ENCODE peak calls at places on chromosomes 12 and 14, in eight cellular contexts. D is fibroblast of mammary gland; B is suprapubic skin; E is CD8-positive, alpha-beta T cell; A is pancreas; U is MM.1S; L is GM06990; X is left ventricle myocardium inferior. R is an unnamed sample.

GRCh38 chr12:105492591-105492990 is 162.1 kb downstream of the C12orf75 start:
- DNase-seq in D (peak), B (no peak), E (no peak), A (no peak), U (no peak), L (no peak), X (no peak), R (no peak)

GRCh38 chr12:64034901-64035576 is 187.1 kb downstream of the KICS2 start:
- DNase-seq in D (no peak), B (no peak), E (no peak), A (no peak), U (peak), L (no peak), X (no peak), R (no peak)

GRCh38 chr12:122865268-122866231 is 30.3 kb downstream of the HIP1R start:
- DNase-seq in D (no peak), B (peak), E (no peak), A (peak), U (no peak), L (no peak), X (peak), R (peak)

GRCh38 chr14:59274991-59275391 is 86.5 kb downstream of the DAAM1 start:
- DNase-seq in D (no peak), B (no peak), E (no peak), A (no peak), U (no peak), L (peak), X (peak), R (no peak)

GRCh38 chr12:42407306-42407705 is 81.3 kb downstream of the PPHLN1 start:
- DNase-seq in D (peak), B (no peak), E (no peak), A (no peak), U (no peak), L (no peak), X (no peak), R (no peak)

GRCh38 chr12:59929091-59929490 is 333.3 kb downstream of the SLC16A7 start:
- DNase-seq in D (peak), B (no peak), E (no peak), A (no peak), U (no peak), L (no peak), X (no peak), R (peak)

GRCh38 chr12:29725587-29726320 is 58.0 kb downstream of the TMTC1 start:
- DNase-seq in D (peak), B (no peak), E (no peak), A (no peak), U (no peak), L (peak), X (peak), R (no peak)

GRCh38 chr12:53725824-53726223 is 1.4 kb downstream of the CALCOCO1 start:
- DNase-seq in D (no peak), B (no peak), E (no peak), A (no peak), U (no peak), L (no peak), X (no peak), R (no peak)

GRCh38 chr12:6049992-6050391 is 74.5 kb downstream of the VWF start:
- DNase-seq in D (no peak), B (no peak), E (no peak), A (no peak), U (no peak), L (no peak), X (no peak), R (no peak)

GRCh38 chr14:89486961-89487360 is 69.9 kb upstream of the FOXN3 start:
- DNase-seq in D (no peak), B (no peak), E (no peak), A (no peak), U (no peak), L (no peak), X (no peak), R (no peak)

GRCh38 chr12:95703986-95704385 is 86.6 kb downstream of the NTN4 start:
- DNase-seq in D (no peak), B (no peak), E (no peak), A (no peak), U (no peak), L (no peak), X (no peak), R (no peak)

GRCh38 chr14:94827711-94828505 is 58.0 kb upstream of the GSC start:
- DNase-seq in D (no peak), B (no peak), E (no peak), A (no peak), U (no peak), L (no peak), X (peak), R (no peak)

GRCh38 chr14:53969326-53969725 is 12.7 kb upstream of the BMP4 start:
- DNase-seq in D (no peak), B (no peak), E (no peak), A (no peak), U (no peak), L (no peak), X (no peak), R (no peak)

GRCh38 chr14:81406863-81407262 is 6.7 kb upstream of the STON2 start:
- DNase-seq in D (peak), B (no peak), E (no peak), A (no peak), U (no peak), L (no peak), X (no peak), R (no peak)

GRCh38 chr12:132833341-132833740 is 4.7 kb upstream of the GOLGA3 start:
- DNase-seq in D (no peak), B (no peak), E (no peak), A (no peak), U (no peak), L (no peak), X (no peak), R (no peak)

GRCh38 chr12:89514751-89515150 is 9.8 kb downstream of the GALNT4 start:
- DNase-seq in D (no peak), B (no peak), E (no peak), A (no peak), U (peak), L (no peak), X (no peak), R (no peak)

GRCh38 chr14:103334644-103335603 is 887 bp downstream of the EIF5 start:
- DNase-seq in D (peak), B (peak), E (peak), A (peak), U (peak), L (peak), X (peak), R (peak)

GRCh38 chr14:64761441-64762043 is 57.3 kb downstream of the PLEKHG3 start:
- DNase-seq in D (peak), B (no peak), E (no peak), A (no peak), U (no peak), L (no peak), X (no peak), R (peak)

GRCh38 chr12:8946733-8947132 is 2.7 kb downstream of the M6PR start:
- DNase-seq in D (no peak), B (no peak), E (no peak), A (no peak), U (no peak), L (no peak), X (no peak), R (no peak)

GRCh38 chr14:43043851-43044250 is 1437.2 kb downstream of the LRFN5 start:
- DNase-seq in D (no peak), B (no peak), E (no peak), A (no peak), U (no peak), L (no peak), X (no peak), R (no peak)

GRCh38 chr12:62684586-62685295 is 218.1 kb downstream of the MON2 start:
- DNase-seq in D (peak), B (peak), E (no peak), A (no peak), U (no peak), L (no peak), X (peak), R (no peak)

GRCh38 chr12:12592930-12593329 is 18.7 kb upstream of the CREBL2 start:
- DNase-seq in D (peak), B (no peak), E (no peak), A (no peak), U (no peak), L (no peak), X (no peak), R (no peak)

GRCh38 chr14:28751467-28752058 is 15.0 kb upstream of the FOXG1 start:
- DNase-seq in D (peak), B (no peak), E (no peak), A (no peak), U (peak), L (no peak), X (no peak), R (no peak)

GRCh38 chr14:58942516-58942915 is 246.0 kb upstream of the DAAM1 start:
- DNase-seq in D (peak), B (no peak), E (no peak), A (no peak), U (no peak), L (no peak), X (no peak), R (no peak)

GRCh38 chr12:3727877-3728632 is 24.9 kb downstream of the CRACR2A start:
- DNase-seq in D (peak), B (no peak), E (peak), A (no peak), U (no peak), L (peak), X (no peak), R (no peak)

GRCh38 chr14:94748667-94749347 is 21.1 kb downstream of the GSC start:
- DNase-seq in D (peak), B (no peak), E (no peak), A (peak), U (peak), L (no peak), X (no peak), R (no peak)

GRCh38 chr12:106138279-106138645 is 492 bp downstream of the NUAK1 start:
- DNase-seq in D (no peak), B (no peak), E (no peak), A (no peak), U (no peak), L (no peak), X (no peak), R (no peak)

GRCh38 chr12:66699738-66700482 is 21.0 kb upstream of the GRIP1 start:
- DNase-seq in D (no peak), B (no peak), E (no peak), A (no peak), U (no peak), L (no peak), X (no peak), R (no peak)

GRCh38 chr14:24219521-24219920 is 3.7 kb upstream of the MDP1 start:
- DNase-seq in D (no peak), B (no peak), E (no peak), A (no peak), U (no peak), L (no peak), X (no peak), R (no peak)

GRCh38 chr14:28461379-28461778 is 305.2 kb upstream of the FOXG1 start:
- DNase-seq in D (peak), B (no peak), E (no peak), A (no peak), U (no peak), L (no peak), X (no peak), R (no peak)

GRCh38 chr12:104498211-104498801 is 41.6 kb downstream of the CHST11 start:
- DNase-seq in D (peak), B (no peak), E (no peak), A (no peak), U (no peak), L (no peak), X (no peak), R (no peak)

GRCh38 chr14:39431416-39432178 is 636 bp downstream of the FBXO33 start:
- DNase-seq in D (peak), B (peak), E (peak), A (peak), U (peak), L (peak), X (peak), R (peak)

GRCh38 chr14:92600318-92601053 is 86.9 kb downstream of the RIN3 start:
- DNase-seq in D (peak), B (no peak), E (no peak), A (no peak), U (no peak), L (no peak), X (no peak), R (no peak)

GRCh38 chr14:103395245-103395644 is 10.0 kb downstream of the MARK3 start:
- DNase-seq in D (peak), B (no peak), E (no peak), A (no peak), U (no peak), L (peak), X (no peak), R (no peak)

GRCh38 chr12:39413836-39414771 is 28.8 kb downstream of the KIF21A start:
- DNase-seq in D (no peak), B (no peak), E (no peak), A (no peak), U (no peak), L (no peak), X (no peak), R (no peak)

GRCh38 chr14:81655423-81656314 is 122.0 kb upstream of the SEL1L start:
- DNase-seq in D (no peak), B (no peak), E (no peak), A (no peak), U (no peak), L (no peak), X (no peak), R (no peak)

GRCh38 chr14:104393898-104394605 is 185.5 kb upstream of the C14orf180 start:
- DNase-seq in D (no peak), B (peak), E (peak), A (no peak), U (peak), L (peak), X (peak), R (peak)

GRCh38 chr12:46379352-46379751 is 6.8 kb upstream of the SLC38A2 start:
- DNase-seq in D (no peak), B (no peak), E (no peak), A (no peak), U (no peak), L (no peak), X (no peak), R (no peak)

DNA sequence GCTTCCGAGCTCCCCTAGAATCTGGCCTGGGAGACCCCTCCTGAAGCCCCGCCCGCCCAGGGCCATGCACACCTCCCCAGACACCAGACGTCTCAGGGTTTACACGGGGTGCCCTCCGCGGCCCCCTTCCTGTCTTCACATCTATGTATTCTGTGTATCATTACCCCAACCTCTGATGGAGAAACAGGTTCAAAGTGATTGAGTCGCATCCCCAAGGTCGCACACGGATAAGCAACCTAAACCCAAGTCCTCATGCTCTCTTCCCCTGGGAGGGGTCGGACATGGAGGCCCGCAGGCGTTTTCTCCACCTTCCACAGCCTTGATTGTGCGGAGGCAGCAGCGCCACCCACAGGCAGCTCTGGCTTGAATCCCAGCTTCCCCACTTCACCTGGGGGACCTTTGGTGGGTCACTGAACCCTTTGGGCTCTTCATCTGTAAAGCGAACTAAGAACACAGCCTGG is 237.3 kb downstream of the BCL11B start:
- DNase-seq in D (no peak), B (no peak), E (no peak), A (no peak), U (no peak), L (no peak), X (no peak), R (no peak)
- TF ChIP-seq CTCF in D (no peak), B (no peak), E (no peak), A (no peak), U (no peak), L (no peak), X (no peak), R (no peak)

GRCh38 chr14:56118611-56119181 is 485 bp downstream of the PELI2 start:
- DNase-seq in D (no peak), B (no peak), E (no peak), A (no peak), U (no peak), L (no peak), X (peak), R (no peak)
- TF ChIP-seq CTCF in D (no peak), B (no peak), E (no peak), A (no peak), U (no peak), L (no peak), X (no peak), R (peak)

DNA sequence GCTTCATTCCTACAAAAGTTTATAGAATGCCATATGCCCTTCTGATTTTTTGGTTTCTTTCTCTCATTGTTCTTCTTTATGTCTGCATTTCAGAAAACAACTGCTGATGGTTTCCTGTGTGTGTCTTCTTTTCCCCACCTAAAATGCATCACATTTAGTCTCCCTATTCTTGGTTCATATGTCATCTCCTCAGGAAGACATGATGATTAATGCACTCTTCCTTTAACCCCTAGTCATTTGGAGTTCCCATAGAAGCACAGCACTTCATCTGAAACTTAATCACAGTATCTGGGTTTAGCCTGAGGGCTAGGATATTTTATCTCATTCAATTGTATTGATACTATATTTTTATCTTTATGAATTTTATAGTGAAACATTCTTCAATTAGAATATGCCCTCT is 21.5 kb downstream of the GNPNAT1 start:
- DNase-seq in D (no peak), B (no peak), E (no peak), A (no peak), U (no peak), L (no peak), X (no peak), R (no peak)
- TF ChIP-seq CTCF in D (no peak), B (no peak), E (no peak), A (no peak), U (no peak), L (no peak), X (no peak), R (no peak)

GRCh38 chr14:50342211-50343080 is 30.3 kb downstream of the DMAC2L start:
- DNase-seq in D (peak), B (peak), E (peak), A (peak), U (no peak), L (peak), X (peak), R (no peak)

GRCh38 chr14:50340045-50340444 is 27.9 kb downstream of the DMAC2L start:
- DNase-seq in D (no peak), B (no peak), E (no peak), A (no peak), U (no peak), L (no peak), X (no peak), R (no peak)

GRCh38 chr14:50338547-50338946 is 26.4 kb downstream of the DMAC2L start:
- DNase-seq in D (no peak), B (no peak), E (no peak), A (no peak), U (no peak), L (no peak), X (no peak), R (no peak)

GRCh38 chr14:50339178-50339804 is 27.2 kb downstream of the DMAC2L start:
- DNase-seq in D (no peak), B (no peak), E (no peak), A (no peak), U (no peak), L (no peak), X (no peak), R (no peak)

GRCh38 chr14:50340945-50341344 is 28.8 kb downstream of the DMAC2L start:
- DNase-seq in D (no peak), B (no peak), E (no peak), A (no peak), U (no peak), L (no peak), X (no peak), R (no peak)
- TF ChIP-seq CTCF in D (no peak), B (no peak), E (no peak), A (no peak), U (no peak), L (no peak), X (no peak), R (peak)

DNA sequence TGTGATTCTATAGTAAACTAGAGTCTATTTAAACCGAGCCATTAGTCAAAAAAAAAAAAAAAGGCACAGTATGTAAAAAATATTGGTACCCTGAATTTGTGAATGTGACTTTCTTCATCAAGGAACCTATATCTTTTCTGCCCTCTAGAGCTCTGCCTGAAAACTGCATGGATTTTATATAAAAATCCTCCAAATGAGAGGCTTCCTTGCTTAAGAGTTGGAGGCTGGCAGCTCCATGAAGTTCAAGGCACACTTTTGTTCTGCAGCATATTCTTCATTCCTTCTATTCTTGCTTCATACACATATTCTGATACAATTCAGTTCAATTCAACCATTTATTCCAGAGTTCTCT is 23.1 kb upstream of the NKX2-8 start:
- DNase-seq in D (no peak), B (no peak), E (no peak), A (no peak), U (no peak), L (no peak), X (no peak), R (no peak)
- TF ChIP-seq CTCF in D (peak), B (no peak), E (no peak), A (no peak), U (no peak), L (peak), X (no peak), R (peak)

DNA sequence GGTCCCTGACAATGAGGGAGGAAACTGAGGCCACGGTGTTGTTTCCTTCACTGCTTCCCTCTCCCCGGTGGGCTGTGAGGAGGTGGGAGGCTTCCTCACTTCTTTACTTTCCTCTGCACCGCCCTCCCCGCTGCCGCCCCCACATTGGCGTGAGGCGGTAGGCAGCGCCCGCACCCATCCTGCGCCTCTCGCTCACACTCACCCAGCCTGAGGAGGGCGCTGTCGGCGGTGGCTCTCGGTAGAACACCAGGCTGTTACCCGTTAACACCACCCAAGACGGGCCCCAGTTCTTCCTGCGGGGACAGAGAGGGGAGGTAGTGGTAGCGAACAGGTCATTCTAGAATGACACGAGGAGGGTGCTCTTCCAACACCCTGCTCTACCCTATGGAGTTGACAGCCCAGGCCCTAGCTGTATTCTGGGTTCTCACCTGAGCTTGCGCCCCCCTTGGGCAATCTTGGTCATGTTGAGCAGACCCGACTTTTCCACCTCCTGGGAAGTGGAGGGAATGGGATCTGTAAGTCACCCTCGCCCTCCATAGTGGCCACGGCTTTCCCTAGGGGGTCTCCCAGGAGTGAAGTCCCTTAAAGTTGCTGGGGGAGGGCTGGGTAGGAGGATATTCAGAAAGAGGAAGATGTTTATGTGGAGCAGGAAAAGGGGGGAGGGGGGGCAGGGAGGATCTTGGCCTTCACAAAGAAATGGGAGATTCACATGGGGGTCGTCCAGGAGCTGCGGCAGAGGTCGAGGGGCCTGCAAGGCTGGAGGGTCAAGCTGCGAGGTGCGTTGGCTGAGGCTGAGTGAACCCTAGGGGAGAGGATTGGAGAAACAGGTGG is 3.3 kb downstream of the ARHGAP9 start:
- DNase-seq in D (no peak), B (no peak), E (peak), A (no peak), U (no peak), L (no peak), X (no peak), R (no peak)
- TF ChIP-seq CTCF in D (no peak), B (peak), E (peak), A (no peak), U (no peak), L (peak), X (no peak), R (peak)

GRCh38 chr12:499837-500458 is 40.2 kb downstream of the B4GALNT3 start:
- DNase-seq in D (no peak), B (no peak), E (no peak), A (no peak), U (no peak), L (no peak), X (peak), R (no peak)
- TF ChIP-seq CTCF in D (no peak), B (no peak), E (no peak), A (no peak), U (no peak), L (no peak), X (peak), R (no peak)